ENCODE peak calls at places on chromosome 4, in eight cellular contexts. One of them, this sample, is unnamed.

GRCh38 chr4:139440971-139441370 is 12.9 kb upstream of the RAB33B start:
- DNase-seq in ovary: no peak
- DNase-seq in spleen: no peak
- DNase-seq in vagina: no peak
- DNase-seq in right lobe of liver: no peak
- DNase-seq in gastrocnemius medialis: no peak
- DNase-seq in endothelial cell of umbilical vein: no peak
- DNase-seq in A549: no peak
- DNase-seq in this sample: no peak

GRCh38 chr4:89256203-89256800 is 51.3 kb downstream of the GPRIN3 start:
- DNase-seq in ovary: no peak
- DNase-seq in spleen: no peak
- DNase-seq in vagina: no peak
- DNase-seq in right lobe of liver: no peak
- DNase-seq in gastrocnemius medialis: no peak
- DNase-seq in endothelial cell of umbilical vein: no peak
- DNase-seq in A549: no peak
- DNase-seq in this sample: no peak

GRCh38 chr4:48985976-48986653 is at the start of gene CWH43:
- DNase-seq in ovary: no peak
- DNase-seq in spleen: no peak
- DNase-seq in vagina: no peak
- DNase-seq in right lobe of liver: peak
- DNase-seq in gastrocnemius medialis: no peak
- DNase-seq in endothelial cell of umbilical vein: no peak
- DNase-seq in A549: no peak
- DNase-seq in this sample: peak

GRCh38 chr4:734951-735350 is 29.3 kb downstream of the PCGF3 start:
- DNase-seq in ovary: no peak
- DNase-seq in spleen: no peak
- DNase-seq in vagina: no peak
- DNase-seq in right lobe of liver: no peak
- DNase-seq in gastrocnemius medialis: no peak
- DNase-seq in endothelial cell of umbilical vein: no peak
- DNase-seq in A549: no peak
- DNase-seq in this sample: no peak

GRCh38 chr4:41155194-41155830 is 59.0 kb downstream of the APBB2 start:
- DNase-seq in ovary: no peak
- DNase-seq in spleen: no peak
- DNase-seq in vagina: no peak
- DNase-seq in right lobe of liver: no peak
- DNase-seq in gastrocnemius medialis: no peak
- DNase-seq in endothelial cell of umbilical vein: peak
- DNase-seq in A549: no peak
- DNase-seq in this sample: peak

GRCh38 chr4:16226816-16227461 is 668 bp upstream of the TAPT1 start:
- DNase-seq in ovary: peak
- DNase-seq in spleen: peak
- DNase-seq in vagina: no peak
- DNase-seq in right lobe of liver: peak
- DNase-seq in gastrocnemius medialis: peak
- DNase-seq in endothelial cell of umbilical vein: peak
- DNase-seq in A549: no peak
- DNase-seq in this sample: peak

GRCh38 chr4:176185068-176185467 is 10.3 kb downstream of the SPATA4 start:
- DNase-seq in ovary: no peak
- DNase-seq in spleen: no peak
- DNase-seq in vagina: no peak
- DNase-seq in right lobe of liver: no peak
- DNase-seq in gastrocnemius medialis: peak
- DNase-seq in endothelial cell of umbilical vein: no peak
- DNase-seq in A549: no peak
- DNase-seq in this sample: no peak

GRCh38 chr4:142817442-142817841 is 28.7 kb downstream of the INPP4B start:
- DNase-seq in ovary: no peak
- DNase-seq in spleen: no peak
- DNase-seq in vagina: no peak
- DNase-seq in right lobe of liver: no peak
- DNase-seq in gastrocnemius medialis: peak
- DNase-seq in endothelial cell of umbilical vein: no peak
- DNase-seq in A549: no peak
- DNase-seq in this sample: no peak

GRCh38 chr4:76426272-76426671 is 5.3 kb upstream of the CCDC158 start:
- DNase-seq in ovary: no peak
- DNase-seq in spleen: no peak
- DNase-seq in vagina: no peak
- DNase-seq in right lobe of liver: no peak
- DNase-seq in gastrocnemius medialis: no peak
- DNase-seq in endothelial cell of umbilical vein: no peak
- DNase-seq in A549: no peak
- DNase-seq in this sample: no peak

GRCh38 chr4:113979157-113979972 is at the start of gene ARSJ:
- DNase-seq in ovary: peak
- DNase-seq in spleen: peak
- DNase-seq in vagina: no peak
- DNase-seq in right lobe of liver: peak
- DNase-seq in gastrocnemius medialis: peak
- DNase-seq in endothelial cell of umbilical vein: peak
- DNase-seq in A549: peak
- DNase-seq in this sample: peak

GRCh38 chr4:3412257-3413020 is 29.3 kb upstream of the HGFAC start:
- DNase-seq in ovary: peak
- DNase-seq in spleen: peak
- DNase-seq in vagina: no peak
- DNase-seq in right lobe of liver: peak
- DNase-seq in gastrocnemius medialis: peak
- DNase-seq in endothelial cell of umbilical vein: no peak
- DNase-seq in A549: no peak
- DNase-seq in this sample: no peak

GRCh38 chr4:95921470-95921869 is 81.6 kb downstream of the PDHA2 start:
- DNase-seq in ovary: no peak
- DNase-seq in spleen: no peak
- DNase-seq in vagina: no peak
- DNase-seq in right lobe of liver: no peak
- DNase-seq in gastrocnemius medialis: no peak
- DNase-seq in endothelial cell of umbilical vein: no peak
- DNase-seq in A549: no peak
- DNase-seq in this sample: no peak

GRCh38 chr4:151038452-151039157 is 23.5 kb upstream of the LRBA start:
- DNase-seq in ovary: no peak
- DNase-seq in spleen: no peak
- DNase-seq in vagina: no peak
- DNase-seq in right lobe of liver: no peak
- DNase-seq in gastrocnemius medialis: no peak
- DNase-seq in endothelial cell of umbilical vein: no peak
- DNase-seq in A549: no peak
- DNase-seq in this sample: no peak

GRCh38 chr4:67436742-67437141 is 108.6 kb downstream of the CENPC start:
- DNase-seq in ovary: no peak
- DNase-seq in spleen: no peak
- DNase-seq in vagina: no peak
- DNase-seq in right lobe of liver: no peak
- DNase-seq in gastrocnemius medialis: no peak
- DNase-seq in endothelial cell of umbilical vein: no peak
- DNase-seq in A549: no peak
- DNase-seq in this sample: no peak

GRCh38 chr4:145234086-145234694 is 53.8 kb upstream of the OTUD4 start:
- DNase-seq in ovary: no peak
- DNase-seq in spleen: no peak
- DNase-seq in vagina: no peak
- DNase-seq in right lobe of liver: no peak
- DNase-seq in gastrocnemius medialis: peak
- DNase-seq in endothelial cell of umbilical vein: peak
- DNase-seq in A549: peak
- DNase-seq in this sample: peak

GRCh38 chr4:162234595-162234994 is 70.8 kb upstream of the FSTL5 start:
- DNase-seq in ovary: no peak
- DNase-seq in spleen: no peak
- DNase-seq in vagina: no peak
- DNase-seq in right lobe of liver: no peak
- DNase-seq in gastrocnemius medialis: no peak
- DNase-seq in endothelial cell of umbilical vein: no peak
- DNase-seq in A549: no peak
- DNase-seq in this sample: no peak

GRCh38 chr4:151658959-151659593 is 101.7 kb downstream of the GATB start:
- DNase-seq in ovary: no peak
- DNase-seq in spleen: no peak
- DNase-seq in vagina: no peak
- DNase-seq in right lobe of liver: no peak
- DNase-seq in gastrocnemius medialis: no peak
- DNase-seq in endothelial cell of umbilical vein: peak
- DNase-seq in A549: no peak
- DNase-seq in this sample: no peak

DNA sequence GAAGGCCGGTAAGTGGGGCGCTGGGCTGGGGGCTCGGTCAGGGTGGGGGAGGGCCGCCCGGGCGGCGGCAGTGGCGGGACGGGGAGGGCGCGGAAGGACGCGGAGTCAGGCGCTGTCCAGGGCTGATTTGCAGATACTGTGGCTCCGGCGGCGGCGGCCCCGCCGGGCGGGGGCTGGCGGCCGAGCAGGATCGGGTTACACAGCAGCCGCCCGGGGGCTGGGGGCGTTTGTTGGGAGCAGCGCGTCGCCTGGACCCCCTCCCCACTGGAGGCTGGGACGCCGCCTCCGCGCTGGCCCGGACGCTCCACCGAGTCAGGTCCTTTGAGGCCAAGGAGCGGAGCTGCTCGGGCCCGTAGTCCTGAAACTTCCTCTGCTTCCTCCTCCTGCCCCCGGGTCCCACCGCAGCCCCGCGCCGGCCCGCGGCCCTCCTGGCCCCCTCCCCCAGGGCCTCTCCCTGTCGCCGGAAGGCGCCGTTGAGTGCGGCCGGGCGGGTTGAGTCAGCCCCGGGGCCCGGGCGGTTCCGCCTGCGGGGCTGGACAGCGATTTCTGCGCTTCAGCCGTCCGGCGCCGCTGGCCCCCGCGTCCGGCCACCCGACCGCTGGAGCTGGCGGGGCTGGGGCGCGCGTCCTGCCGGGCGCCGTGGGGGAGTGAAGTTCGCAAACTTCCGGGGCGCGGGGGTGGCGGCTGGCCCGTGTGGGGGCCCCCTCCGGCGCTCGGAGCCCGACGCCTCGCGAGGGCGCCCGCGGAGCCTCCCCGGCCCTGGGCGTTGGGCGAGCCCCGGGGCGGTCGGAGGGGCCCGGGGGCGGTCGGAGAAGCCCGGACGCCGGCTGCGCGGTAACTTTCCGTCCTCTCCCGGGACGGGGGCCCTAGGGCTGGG is 744 bp downstream of the REST start:
- DNase-seq in ovary: peak
- DNase-seq in spleen: peak
- DNase-seq in vagina: no peak
- DNase-seq in right lobe of liver: peak
- DNase-seq in gastrocnemius medialis: peak
- DNase-seq in endothelial cell of umbilical vein: peak
- DNase-seq in A549: peak
- DNase-seq in this sample: peak
- TF ChIP-seq CTCF in ovary: no peak
- TF ChIP-seq CTCF in spleen: no peak
- TF ChIP-seq CTCF in vagina: no peak
- TF ChIP-seq CTCF in right lobe of liver: no peak
- TF ChIP-seq CTCF in gastrocnemius medialis: peak
- TF ChIP-seq CTCF in endothelial cell of umbilical vein: no peak
- TF ChIP-seq CTCF in A549: peak
- TF ChIP-seq CTCF in this sample: no peak

GRCh38 chr4:59553739-59554126 is 1646.4 kb upstream of the ADGRL3 start:
- DNase-seq in ovary: no peak
- DNase-seq in spleen: no peak
- DNase-seq in vagina: no peak
- DNase-seq in right lobe of liver: no peak
- DNase-seq in gastrocnemius medialis: no peak
- DNase-seq in endothelial cell of umbilical vein: peak
- DNase-seq in A549: peak
- DNase-seq in this sample: no peak
- H3K4me3 ChIP-seq in ovary: no peak
- H3K4me3 ChIP-seq in spleen: no peak
- H3K4me3 ChIP-seq in vagina: no peak
- H3K4me3 ChIP-seq in right lobe of liver: no peak
- H3K4me3 ChIP-seq in gastrocnemius medialis: no peak
- H3K4me3 ChIP-seq in endothelial cell of umbilical vein: no peak
- H3K4me3 ChIP-seq in A549: peak
- H3K4me3 ChIP-seq in this sample: no peak

GRCh38 chr4:26862381-26862915 is 1.8 kb downstream of the STIM2 start:
- DNase-seq in ovary: no peak
- DNase-seq in spleen: no peak
- DNase-seq in vagina: no peak
- DNase-seq in right lobe of liver: no peak
- DNase-seq in gastrocnemius medialis: no peak
- DNase-seq in endothelial cell of umbilical vein: peak
- DNase-seq in A549: no peak
- DNase-seq in this sample: no peak

GRCh38 chr4:26860157-26860921 is at the start of gene STIM2:
- DNase-seq in ovary: peak
- DNase-seq in spleen: peak
- DNase-seq in vagina: no peak
- DNase-seq in right lobe of liver: peak
- DNase-seq in gastrocnemius medialis: peak
- DNase-seq in endothelial cell of umbilical vein: peak
- DNase-seq in A549: peak
- DNase-seq in this sample: peak

GRCh38 chr4:26860922-26861433 is 337 bp downstream of the STIM2 start:
- DNase-seq in ovary: peak
- DNase-seq in spleen: peak
- DNase-seq in vagina: no peak
- DNase-seq in right lobe of liver: peak
- DNase-seq in gastrocnemius medialis: peak
- DNase-seq in endothelial cell of umbilical vein: no peak
- DNase-seq in A549: no peak
- DNase-seq in this sample: peak

GRCh38 chr4:26859762-26860156 is 882 bp upstream of the STIM2 start:
- DNase-seq in ovary: no peak
- DNase-seq in spleen: no peak
- DNase-seq in vagina: no peak
- DNase-seq in right lobe of liver: no peak
- DNase-seq in gastrocnemius medialis: no peak
- DNase-seq in endothelial cell of umbilical vein: no peak
- DNase-seq in A549: no peak
- DNase-seq in this sample: peak

GRCh38 chr4:26861434-26862186 is 969 bp downstream of the STIM2 start:
- DNase-seq in ovary: peak
- DNase-seq in spleen: peak
- DNase-seq in vagina: no peak
- DNase-seq in right lobe of liver: peak
- DNase-seq in gastrocnemius medialis: peak
- DNase-seq in endothelial cell of umbilical vein: peak
- DNase-seq in A549: peak
- DNase-seq in this sample: peak
- TF ChIP-seq POLR2A in ovary: no peak
- TF ChIP-seq POLR2A in spleen: peak
- TF ChIP-seq POLR2A in vagina: no peak
- TF ChIP-seq POLR2A in right lobe of liver: no peak
- TF ChIP-seq POLR2A in gastrocnemius medialis: no peak
- TF ChIP-seq POLR2A in endothelial cell of umbilical vein: peak
- TF ChIP-seq POLR2A in A549: no peak
- TF ChIP-seq POLR2A in this sample: no peak

DNA sequence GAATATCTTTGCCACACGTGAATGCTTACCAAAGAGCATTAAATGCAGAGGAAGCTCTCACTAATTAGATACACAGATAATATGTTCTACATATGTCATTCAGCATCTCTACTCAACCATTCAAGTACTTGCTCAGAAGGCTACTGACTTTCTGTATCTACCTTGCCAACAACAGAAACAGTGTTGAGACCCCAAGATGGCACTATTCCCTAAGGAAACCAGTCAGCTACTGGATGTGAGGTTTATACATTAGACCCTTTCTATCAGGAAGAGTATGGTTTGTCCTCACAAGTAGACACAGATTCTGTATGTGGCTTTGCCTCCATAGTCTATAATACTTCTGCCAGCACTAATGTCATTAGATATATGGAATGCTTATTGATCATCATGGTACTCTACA is 443.9 kb upstream of the INTU start:
- DNase-seq in ovary: no peak
- DNase-seq in spleen: no peak
- DNase-seq in vagina: no peak
- DNase-seq in right lobe of liver: no peak
- DNase-seq in gastrocnemius medialis: no peak
- DNase-seq in endothelial cell of umbilical vein: no peak
- DNase-seq in A549: no peak
- DNase-seq in this sample: no peak
- TF ChIP-seq CTCF in ovary: no peak
- TF ChIP-seq CTCF in spleen: no peak
- TF ChIP-seq CTCF in vagina: no peak
- TF ChIP-seq CTCF in right lobe of liver: no peak
- TF ChIP-seq CTCF in gastrocnemius medialis: no peak
- TF ChIP-seq CTCF in endothelial cell of umbilical vein: no peak
- TF ChIP-seq CTCF in A549: no peak
- TF ChIP-seq CTCF in this sample: peak